ENCODE peak calls at places on chromosomes 4 and X, in four cellular contexts. G is fibroblast of lung, A is lung, R is IMR-90. J is an unnamed sample.
A peak's percentile ranks its signal among the peaks of the same experiment; 100 is the strongest.

GRCh38 chr4:112951362-112951962 is 98.0 kb upstream of the ANK2 start:
- DNase-seq in R (peak; percentile 10), A (no peak), G (peak; percentile 3), J (no peak)

GRCh38 chr4:149709640-149710039 is 106.0 kb downstream of the IQCM start:
- DNase-seq in R (peak; percentile 61), G (peak; percentile 59), A (no peak), J (no peak)

GRCh38 chrX:155441097-155441496 is 17.3 kb downstream of the F8A3 start:
- DNase-seq in A (no peak), R (no peak), G (no peak), J (no peak)

GRCh38 chr4:169079942-169080827 is 70.1 kb upstream of the CBR4 start:
- DNase-seq in A (no peak), G (peak; percentile 84), R (peak; percentile 77), J (peak; percentile 74)

GRCh38 chr4:42282081-42282901 is 115.0 kb upstream of the SHISA3 start:
- DNase-seq in R (peak; percentile 68), G (peak; percentile 30), A (no peak), J (peak; percentile 52)

GRCh38 chrX:22378296-22378695 is 105.6 kb downstream of the CBLL2 start:
- DNase-seq in G (peak; percentile 35), R (no peak), A (no peak), J (no peak)

GRCh38 chr4:7266525-7267292 is 74.4 kb downstream of the SORCS2 start:
- DNase-seq in G (peak; percentile 95), A (no peak), R (peak; percentile 92), J (no peak)

GRCh38 chr4:23305026-23305425 is 584.8 kb downstream of the PPARGC1A start:
- DNase-seq in A (no peak), G (peak; percentile 58), R (no peak), J (no peak)

GRCh38 chr4:36206012-36206411 is 38.3 kb downstream of the ARAP2 start:
- DNase-seq in R (no peak), A (no peak), G (no peak), J (no peak)

GRCh38 chr4:1300466-1301455 is 11.1 kb downstream of the MAEA start:
- DNase-seq in A (peak; percentile 72), R (peak; percentile 76), G (peak; percentile 61), J (no peak)

GRCh38 chr4:38614198-38614597 is 49.8 kb upstream of the KLF3 start:
- DNase-seq in R (peak; percentile 17), G (no peak), A (no peak), J (no peak)

GRCh38 chr4:114116861-114117260 is 137.4 kb upstream of the ARSJ start:
- DNase-seq in A (no peak), R (no peak), G (no peak), J (no peak)

GRCh38 chr4:20572976-20573375 is 127.3 kb upstream of the PACRGL start:
- DNase-seq in G (no peak), R (no peak), A (no peak), J (no peak)

GRCh38 chr4:115054836-115055235 is 58.6 kb downstream of the NDST4 start:
- DNase-seq in G (no peak), A (no peak), R (no peak), J (no peak)

GRCh38 chr4:4919926-4920325 is 60.5 kb downstream of the MSX1 start:
- DNase-seq in A (no peak), R (no peak), G (no peak), J (peak; percentile 73)

GRCh38 chrX:94430091-94430490 is 756.1 kb downstream of the FAM133A start:
- DNase-seq in A (no peak), G (no peak), R (no peak), J (no peak)

GRCh38 chr4:88674989-88675388 is 22.6 kb downstream of the NAP1L5 start:
- DNase-seq in G (peak; percentile 69), A (no peak), R (peak; percentile 83), J (no peak)

GRCh38 chr4:7786517-7786916 is 153.1 kb downstream of the AFAP1 start:
- DNase-seq in A (no peak), G (no peak), R (no peak), J (no peak)

GRCh38 chr4:30720656-30721352 is 635 bp downstream of the PCDH7 start:
- DNase-seq in R (peak; percentile 61), G (peak; percentile 69), A (no peak), J (peak; percentile 28)

GRCh38 chrX:48071986-48072605 is 656 bp upstream of the ZNF630 start:
- DNase-seq in A (no peak), G (no peak), R (no peak), J (no peak)
- H3K27ac ChIP-seq in A (peak overlapping the region; percentile 82), G (no peak overlapping the region), R (no peak overlapping the region), J (peak overlapping the region; percentile 86)

GRCh38 chrX:26373829-26374228 is 157.9 kb downstream of the MAGEB5 start:
- DNase-seq in A (no peak), G (no peak), R (no peak), J (no peak)

GRCh38 chrX:26375346-26375745 is 159.4 kb downstream of the MAGEB5 start:
- DNase-seq in R (no peak), G (no peak), A (no peak), J (no peak)

DNA sequence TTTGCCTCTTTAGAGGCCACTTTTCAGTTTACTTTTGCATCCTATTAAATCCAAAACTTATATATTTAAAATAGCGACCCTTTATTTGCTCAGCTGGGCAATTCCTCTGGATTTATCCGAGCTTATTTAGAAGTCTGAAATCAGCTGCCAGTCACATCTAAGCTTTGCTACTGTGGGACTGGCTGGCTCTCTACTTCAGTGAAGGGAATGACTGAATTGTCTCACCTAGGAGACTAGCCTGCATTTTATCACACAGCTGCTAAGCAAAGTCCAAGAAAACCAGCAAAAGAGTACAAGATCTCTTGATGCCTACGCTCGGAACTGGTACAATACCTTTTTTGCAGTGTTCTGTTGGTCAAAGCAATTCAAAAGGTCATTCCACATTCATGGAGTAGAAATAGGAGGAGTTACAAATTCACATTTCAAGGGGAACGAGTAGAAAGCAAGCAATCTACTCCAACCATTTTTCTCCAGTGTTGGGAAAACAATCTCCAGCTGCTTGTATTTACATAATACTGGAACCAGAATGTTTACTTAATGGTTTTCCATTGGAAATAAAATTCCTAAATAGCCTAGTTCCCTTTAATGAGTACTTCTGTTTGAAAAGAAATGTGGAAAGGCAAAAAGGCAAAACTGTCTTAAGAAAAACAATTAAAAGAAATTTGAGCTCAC is 160.2 kb downstream of the MAGEB5 start:
- DNase-seq in R (no peak), G (no peak), A (no peak), J (no peak)
- H3K4me3 ChIP-seq in R (no peak overlapping the region), G (no peak overlapping the region), A (no peak overlapping the region), J (no peak overlapping the region)

GRCh38 chr4:56757270-56757746 is 64.2 kb downstream of the SPINK2 start:
- DNase-seq in G (peak; percentile 73), R (peak; percentile 75), A (no peak), J (peak; percentile 69)
- TF ChIP-seq CTCF in G (no peak), R (no peak), A (no peak), J (no peak)

GRCh38 chr4:140138428-140138827 is 15.6 kb downstream of the MAML3 start:
- DNase-seq in R (no peak), G (no peak), A (no peak), J (no peak)
- H3K27ac ChIP-seq in R (peak overlapping the region; percentile 3), G (no peak overlapping the region), A (no peak overlapping the region), J (no peak overlapping the region)

DNA sequence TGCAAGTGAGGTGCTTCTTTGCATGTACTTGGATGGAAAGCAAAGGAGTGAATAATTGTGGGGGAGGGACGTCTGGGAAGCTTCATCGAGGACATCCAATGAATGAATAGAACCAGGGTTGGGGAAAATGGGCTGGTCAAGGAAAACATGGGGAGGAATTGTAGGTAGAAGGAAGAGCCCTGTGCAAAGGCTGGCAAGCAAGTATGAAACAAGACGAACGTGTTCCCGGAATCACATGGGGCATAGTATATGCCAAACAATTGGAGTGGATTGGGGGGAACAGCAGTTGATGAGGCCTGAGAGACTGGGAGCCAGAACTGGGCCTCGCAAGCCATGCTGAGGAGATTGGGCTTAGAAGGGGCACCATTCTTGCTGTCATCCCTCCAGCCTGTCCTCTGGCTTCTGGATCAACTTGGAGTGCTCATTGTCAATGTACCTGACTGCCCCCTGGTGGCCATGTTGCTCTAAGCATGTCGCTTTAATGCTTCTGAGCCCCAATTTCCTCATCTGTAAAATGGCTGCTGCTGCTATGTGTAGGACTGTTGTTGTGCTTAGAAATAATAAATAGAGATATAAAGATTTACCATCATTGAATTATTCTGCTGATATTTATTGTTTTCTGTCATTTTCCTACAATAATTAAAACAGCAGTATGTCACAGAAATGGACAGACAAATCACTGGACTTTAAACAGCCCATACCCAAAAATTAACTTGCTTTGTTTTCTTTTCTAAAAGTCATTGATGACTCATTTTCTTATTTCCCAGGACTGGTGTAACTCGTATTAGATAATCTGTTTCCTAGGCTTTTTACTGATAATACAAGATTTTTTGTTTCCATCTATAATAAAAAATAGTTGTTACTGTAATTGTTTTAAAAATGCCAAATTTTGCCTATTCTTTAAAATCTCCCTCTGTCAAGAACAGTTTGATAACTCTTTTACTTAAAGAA is 66.4 kb downstream of the JADE3 start:
- DNase-seq in A (peak; percentile 63), R (peak; percentile 81), G (peak; percentile 55), J (peak; percentile 57)
- H3K4me3 ChIP-seq in A (no peak overlapping the region), R (no peak overlapping the region), G (peak overlapping the region; percentile 37), J (no peak overlapping the region)

DNA sequence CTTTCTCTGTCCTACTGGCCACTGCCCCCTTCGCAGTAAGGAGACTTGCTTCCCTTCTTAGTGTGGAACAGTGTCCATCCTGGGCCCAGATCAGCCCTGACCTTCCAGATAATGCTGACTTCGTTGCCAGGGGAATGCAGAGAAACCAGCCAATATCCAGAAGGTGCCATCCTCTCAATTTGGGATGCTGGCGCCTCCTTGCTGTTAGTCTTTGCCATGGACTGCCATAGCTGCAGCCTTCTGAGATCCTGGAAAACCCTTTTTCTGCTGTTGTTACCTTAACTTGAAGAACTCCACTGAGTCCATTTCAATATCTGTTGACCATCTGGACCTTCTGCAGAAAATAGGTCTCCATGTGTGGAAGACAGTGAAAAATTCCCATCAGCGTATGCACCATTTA is 21.8 kb downstream of the RAI2 start:
- DNase-seq in R (no peak), A (no peak), G (no peak), J (no peak)
- TF ChIP-seq CTCF in R (no peak), A (no peak), G (peak; percentile 6), J (no peak)

GRCh38 chr4:82677327-82677726 is 115.5 kb upstream of the TMEM150C start:
- DNase-seq in A (no peak), R (no peak), G (no peak), J (no peak)
- H3K27ac ChIP-seq in A (no peak overlapping the region), R (no peak overlapping the region), G (no peak overlapping the region), J (no peak overlapping the region)

DNA sequence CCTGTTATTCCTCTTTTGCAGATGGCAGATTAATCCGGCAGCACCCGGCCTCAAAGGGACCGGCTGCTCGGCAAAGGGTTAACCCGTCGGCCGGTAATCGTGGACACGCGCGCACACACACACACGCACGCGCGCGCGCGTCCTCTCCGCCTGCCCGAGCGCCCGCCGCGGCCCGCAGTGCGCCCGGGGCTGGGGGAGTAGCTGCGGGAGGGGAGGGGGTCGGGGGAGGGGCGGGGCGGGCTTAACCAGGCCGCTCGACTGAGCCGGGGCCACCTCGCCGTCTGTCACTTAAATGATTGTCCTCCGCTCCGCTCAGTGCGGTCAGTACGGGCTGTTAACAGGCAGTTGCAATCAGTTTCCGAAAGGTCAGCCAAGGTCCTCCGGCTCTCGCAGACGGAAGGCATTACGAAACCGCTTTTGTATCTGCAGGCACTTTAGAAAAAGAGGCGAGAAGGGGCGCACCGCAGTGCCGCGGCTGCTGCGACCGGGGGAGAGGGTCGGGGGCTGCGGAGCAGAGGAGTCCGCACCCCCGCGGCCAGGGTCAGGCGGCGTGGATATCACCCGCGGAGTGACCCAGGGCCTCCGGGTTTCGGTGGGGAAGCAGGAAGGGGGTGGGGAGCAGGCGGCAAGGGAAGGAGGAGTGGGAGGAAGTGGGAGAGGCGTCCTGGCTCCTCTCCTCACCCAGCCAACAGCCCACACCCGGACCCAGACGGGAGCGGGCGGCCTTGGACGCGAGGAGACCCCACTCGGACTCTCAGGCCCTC is 57.3 kb upstream of the BCOR start:
- DNase-seq in R (peak; percentile 50), G (no peak), A (no peak), J (peak; percentile 84)
- H3K4me3 ChIP-seq in R (peak overlapping the region; percentile 40), G (peak overlapping the region; percentile 31), A (no peak overlapping the region), J (peak overlapping the region; percentile 59)

GRCh38 chrX:143648705-143649104 is 12.8 kb upstream of the SLITRK4 start:
- DNase-seq in G (no peak), R (no peak), A (no peak), J (peak; percentile 22)
- TF ChIP-seq CTCF in G (peak; percentile 7), R (no peak), A (no peak), J (no peak)